ENCODE peak calls at places on chromosomes 11 and 22, in six cellular contexts. I is left ventricle myocardium inferior, M is DMS79 treated with DMSO at 0.1 percent for 48 hours, U is NCI-H1105, C is anterior cingulate cortex, N is C1 segment of cervical spinal cord. S is an unnamed sample.

GRCh38 chr11:74333193-74333592 is 21.8 kb upstream of the P4HA3 start:
- DNase-seq in I (no peak), M (no peak), U (no peak), C (no peak), N (no peak), S (no peak)

GRCh38 chr22:26996156-26996555 is 338.8 kb downstream of the MIAT start:
- DNase-seq in I (no peak), M (no peak), U (no peak), C (no peak), N (no peak), S (no peak)

GRCh38 chr11:121318848-121319834 is 26.6 kb downstream of the SC5D start:
- DNase-seq in I (no peak), M (peak; percentile 86), U (peak; percentile 68), C (no peak), N (peak; percentile 17), S (peak; percentile 80)

GRCh38 chr11:120917536-120918239 is 106.2 kb upstream of the TBCEL start:
- DNase-seq in I (no peak), M (no peak), U (no peak), C (no peak), N (no peak), S (no peak)

GRCh38 chr11:58629857-58630256 is 7.4 kb downstream of the CNTF start:
- DNase-seq in I (no peak), M (no peak), U (no peak), C (no peak), N (no peak), S (no peak)

GRCh38 chr11:128467041-128467440 is 120.3 kb downstream of the ETS1 start:
- DNase-seq in I (no peak), M (no peak), U (no peak), C (no peak), N (no peak), S (no peak)

GRCh38 chr22:46993626-46994025 is 231.2 kb downstream of the TBC1D22A start:
- DNase-seq in I (no peak), M (peak; percentile 42), U (no peak), C (no peak), N (no peak), S (no peak)

GRCh38 chr11:15446315-15446714 is 331.6 kb downstream of the INSC start:
- DNase-seq in I (no peak), M (no peak), U (no peak), C (no peak), N (no peak), S (no peak)

GRCh38 chr22:26762503-26763170 is 105.2 kb downstream of the MIAT start:
- DNase-seq in I (no peak), M (no peak), U (no peak), C (no peak), N (no peak), S (no peak)

GRCh38 chr11:76615950-76616349 is 54.6 kb downstream of the LRRC32 start:
- DNase-seq in I (peak; percentile 74), M (no peak), U (no peak), C (no peak), N (no peak), S (no peak)

GRCh38 chr22:44605486-44605885 is 96.5 kb upstream of the PRR5 start:
- DNase-seq in I (no peak), M (no peak), U (no peak), C (no peak), N (no peak), S (no peak)